ENCODE peak calls at places on chromosome 14, in five cellular contexts. One of them, this sample, is unnamed.

GRCh38 chr14:37642125-37642524 is 46.7 kb downstream of the TTC6 start:
- DNase-seq in neural progenitor cell: no peak
- DNase-seq in hepatocyte: no peak
- DNase-seq in HCT116: no peak
- DNase-seq in PC-3: no peak
- DNase-seq in this sample: no peak

GRCh38 chr14:88380405-88380804 is 5.1 kb upstream of the SPATA7 start:
- DNase-seq in hepatocyte: peak
- DNase-seq in HCT116: no peak
- DNase-seq in neural progenitor cell: no peak
- DNase-seq in PC-3: peak
- DNase-seq in this sample: peak

GRCh38 chr14:24605435-24606190 is 3.9 kb downstream of the GZMH start:
- DNase-seq in neural progenitor cell: peak
- DNase-seq in HCT116: peak
- DNase-seq in hepatocyte: no peak
- DNase-seq in PC-3: peak
- DNase-seq in this sample: peak

GRCh38 chr14:89849931-89850330 is 104.6 kb downstream of the EFCAB11 start:
- DNase-seq in hepatocyte: no peak
- DNase-seq in PC-3: no peak
- DNase-seq in HCT116: no peak
- DNase-seq in neural progenitor cell: no peak
- DNase-seq in this sample: no peak

GRCh38 chr14:54394596-54394995 is 2.2 kb upstream of the CDKN3 start:
- DNase-seq in neural progenitor cell: no peak
- DNase-seq in PC-3: no peak
- DNase-seq in hepatocyte: no peak
- DNase-seq in HCT116: no peak
- DNase-seq in this sample: no peak

GRCh38 chr14:70472253-70473159 is 20.5 kb downstream of the ADAM21 start:
- DNase-seq in hepatocyte: no peak
- DNase-seq in PC-3: no peak
- DNase-seq in neural progenitor cell: no peak
- DNase-seq in HCT116: no peak
- DNase-seq in this sample: no peak

GRCh38 chr14:72663956-72664650 is 229.8 kb downstream of the DPF3 start:
- DNase-seq in neural progenitor cell: no peak
- DNase-seq in HCT116: no peak
- DNase-seq in PC-3: peak
- DNase-seq in hepatocyte: no peak
- DNase-seq in this sample: no peak

GRCh38 chr14:106875503-106875902 is 1349.1 kb downstream of the TMEM121 start:
- DNase-seq in hepatocyte: no peak
- DNase-seq in neural progenitor cell: no peak
- DNase-seq in PC-3: no peak
- DNase-seq in HCT116: no peak
- DNase-seq in this sample: peak

GRCh38 chr14:93938766-93939303 is 11.7 kb downstream of the FAM181A start:
- DNase-seq in hepatocyte: no peak
- DNase-seq in HCT116: no peak
- DNase-seq in PC-3: no peak
- DNase-seq in neural progenitor cell: no peak
- DNase-seq in this sample: no peak

GRCh38 chr14:32078794-32079663 is 1.9 kb downstream of the ARHGAP5 start:
- DNase-seq in HCT116: peak
- DNase-seq in neural progenitor cell: peak
- DNase-seq in hepatocyte: peak
- DNase-seq in PC-3: peak
- DNase-seq in this sample: no peak

GRCh38 chr14:94499673-94500072 is 9.6 kb downstream of the SERPINA12 start:
- DNase-seq in hepatocyte: no peak
- DNase-seq in PC-3: no peak
- DNase-seq in neural progenitor cell: no peak
- DNase-seq in HCT116: no peak
- DNase-seq in this sample: no peak

GRCh38 chr14:59123975-59124374 is 64.5 kb upstream of the DAAM1 start:
- DNase-seq in neural progenitor cell: no peak
- DNase-seq in PC-3: peak
- DNase-seq in HCT116: no peak
- DNase-seq in hepatocyte: peak
- DNase-seq in this sample: peak
- TF ChIP-seq EZH2phosphoT487 in neural progenitor cell: no peak
- TF ChIP-seq EZH2phosphoT487 in PC-3: no peak
- TF ChIP-seq EZH2phosphoT487 in HCT116: no peak
- TF ChIP-seq EZH2phosphoT487 in hepatocyte: no peak
- TF ChIP-seq EZH2phosphoT487 in this sample: no peak

GRCh38 chr14:74843653-74844052 is 32.3 kb downstream of the PROX2 start:
- DNase-seq in hepatocyte: no peak
- DNase-seq in HCT116: no peak
- DNase-seq in neural progenitor cell: no peak
- DNase-seq in PC-3: no peak
- DNase-seq in this sample: no peak
- TF ChIP-seq CTCF in hepatocyte: no peak
- TF ChIP-seq CTCF in HCT116: no peak
- TF ChIP-seq CTCF in neural progenitor cell: no peak
- TF ChIP-seq CTCF in PC-3: no peak
- TF ChIP-seq CTCF in this sample: no peak

GRCh38 chr14:74425525-74426201 is 347 bp downstream of the SYNDIG1L start:
- DNase-seq in neural progenitor cell: peak
- DNase-seq in hepatocyte: peak
- DNase-seq in PC-3: peak
- DNase-seq in HCT116: no peak
- DNase-seq in this sample: no peak
- H3K4me3 ChIP-seq in neural progenitor cell: peak
- H3K4me3 ChIP-seq in hepatocyte: no peak
- H3K4me3 ChIP-seq in PC-3: no peak
- H3K4me3 ChIP-seq in HCT116: no peak
- H3K4me3 ChIP-seq in this sample: no peak

GRCh38 chr14:105095236-105095805 is 30.1 kb upstream of the GPR132 start:
- DNase-seq in neural progenitor cell: no peak
- DNase-seq in hepatocyte: no peak
- DNase-seq in PC-3: no peak
- DNase-seq in HCT116: no peak
- DNase-seq in this sample: no peak
- TF ChIP-seq EZH2phosphoT487 in neural progenitor cell: no peak
- TF ChIP-seq EZH2phosphoT487 in hepatocyte: no peak
- TF ChIP-seq EZH2phosphoT487 in PC-3: no peak
- TF ChIP-seq EZH2phosphoT487 in HCT116: no peak
- TF ChIP-seq EZH2phosphoT487 in this sample: no peak

GRCh38 chr14:61188936-61189808 is 92.0 kb downstream of the TMEM30B start:
- DNase-seq in PC-3: peak
- DNase-seq in neural progenitor cell: peak
- DNase-seq in hepatocyte: peak
- DNase-seq in HCT116: no peak
- DNase-seq in this sample: no peak
- TF ChIP-seq CTCF in PC-3: peak
- TF ChIP-seq CTCF in neural progenitor cell: peak
- TF ChIP-seq CTCF in hepatocyte: peak
- TF ChIP-seq CTCF in HCT116: peak
- TF ChIP-seq CTCF in this sample: no peak

GRCh38 chr14:104923596-104924420 is 871 bp upstream of the PLD4 start:
- DNase-seq in HCT116: no peak
- DNase-seq in hepatocyte: no peak
- DNase-seq in neural progenitor cell: no peak
- DNase-seq in PC-3: no peak
- DNase-seq in this sample: no peak
- H3K4me3 ChIP-seq in HCT116: no peak
- H3K4me3 ChIP-seq in hepatocyte: no peak
- H3K4me3 ChIP-seq in neural progenitor cell: no peak
- H3K4me3 ChIP-seq in PC-3: no peak
- H3K4me3 ChIP-seq in this sample: no peak